ENCODE peak calls at places on chromosomes 11 and 22, in four cellular contexts. Y is amygdala, E is H4, P is anterior cingulate cortex. F is an unnamed sample.

GRCh38 chr11:71502026-71502425 is 25.0 kb upstream of the KRTAP5-7 start:
- DNase-seq in Y (no peak), E (no peak), P (no peak), F (no peak)

GRCh38 chr11:69652999-69653398 is 12.0 kb downstream of the CCND1 start:
- DNase-seq in Y (no peak), E (no peak), P (no peak), F (no peak)

GRCh38 chr11:22341582-22341919 is 3.4 kb downstream of the SLC17A6 start:
- DNase-seq in Y (no peak), E (no peak), P (no peak), F (no peak)

GRCh38 chr11:130314184-130314748 is 451 bp downstream of the ZBTB44 start:
- DNase-seq in Y (peak), E (peak), P (peak), F (peak)

GRCh38 chr11:32348502-32348901 is 86.8 kb downstream of the WT1 start:
- DNase-seq in Y (no peak), E (no peak), P (no peak), F (no peak)

GRCh38 chr11:11857769-11858168 is 16.0 kb downstream of the USP47 start:
- DNase-seq in Y (no peak), E (peak), P (no peak), F (no peak)

GRCh38 chr11:64897381-64898075 is 19.1 kb upstream of the EHD1 start:
- DNase-seq in Y (no peak), E (no peak), P (no peak), F (no peak)

GRCh38 chr11:32088117-32088941 is 2.5 kb upstream of the RCN1 start:
- DNase-seq in Y (no peak), E (peak), P (peak), F (peak)

GRCh38 chr22:24429411-24430365 is 2.3 kb downstream of the ADORA2A start:
- DNase-seq in Y (no peak), E (no peak), P (no peak), F (peak)

GRCh38 chr22:45019861-45020655 is 10.3 kb upstream of the PHF21B start:
- DNase-seq in Y (no peak), E (no peak), P (no peak), F (no peak)

GRCh38 chr11:1122356-1123002 is 35.3 kb upstream of the MUC5AC start:
- DNase-seq in Y (no peak), E (no peak), P (no peak), F (no peak)

GRCh38 chr11:129225190-129225589 is 33.1 kb upstream of the ARHGAP32 start:
- DNase-seq in Y (no peak), E (no peak), P (no peak), F (peak)

GRCh38 chr22:45784357-45785277 is 113.0 kb downstream of the ATXN10 start:
- DNase-seq in Y (no peak), E (no peak), P (no peak), F (no peak)

GRCh38 chr11:113331436-113331835 is 17.1 kb downstream of the TTC12 start:
- DNase-seq in Y (no peak), E (no peak), P (no peak), F (no peak)